ENCODE peak calls at places on chromosomes 1 and 21, in nine cellular contexts. One of them, this sample, is unnamed.
A peak's percentile ranks its signal among the peaks of the same experiment; 100 is the strongest.

GRCh38 chr1:55005351-55006140 is 6.8 kb downstream of the BSND start:
- DNase-seq in endodermal cell: no peak
- DNase-seq in AG09309: no peak
- DNase-seq in AG04450: no peak
- DNase-seq in PC-3: no peak
- DNase-seq in fibroblast of villous mesenchyme: no peak
- DNase-seq in WERI-Rb-1: no peak
- DNase-seq in left lung: no peak
- DNase-seq in CD14-positive monocyte: no peak
- DNase-seq in this sample: no peak

GRCh38 chr1:12095822-12096263 is 32.7 kb downstream of the TNFRSF8 start:
- DNase-seq in endodermal cell: peak; percentile 68
- DNase-seq in AG09309: peak; percentile 25
- DNase-seq in AG04450: no peak
- DNase-seq in PC-3: peak; percentile 3
- DNase-seq in fibroblast of villous mesenchyme: no peak
- DNase-seq in WERI-Rb-1: no peak
- DNase-seq in left lung: no peak
- DNase-seq in CD14-positive monocyte: no peak
- DNase-seq in this sample: no peak

GRCh38 chr1:246907472-246907871 is 24.3 kb downstream of the AHCTF1 start:
- DNase-seq in endodermal cell: no peak
- DNase-seq in AG09309: peak; percentile 45
- DNase-seq in AG04450: peak; percentile 34
- DNase-seq in PC-3: peak; percentile 57
- DNase-seq in fibroblast of villous mesenchyme: peak; percentile 81
- DNase-seq in WERI-Rb-1: peak; percentile 46
- DNase-seq in left lung: no peak
- DNase-seq in CD14-positive monocyte: no peak
- DNase-seq in this sample: no peak

GRCh38 chr1:115492880-115493279 is 148.9 kb upstream of the VANGL1 start:
- DNase-seq in endodermal cell: no peak
- DNase-seq in AG09309: no peak
- DNase-seq in AG04450: no peak
- DNase-seq in PC-3: peak; percentile 48
- DNase-seq in fibroblast of villous mesenchyme: peak; percentile 45
- DNase-seq in WERI-Rb-1: no peak
- DNase-seq in left lung: no peak
- DNase-seq in CD14-positive monocyte: no peak
- DNase-seq in this sample: no peak

GRCh38 chr21:21383126-21383525 is 384.9 kb downstream of the NCAM2 start:
- DNase-seq in endodermal cell: no peak
- DNase-seq in AG09309: no peak
- DNase-seq in AG04450: no peak
- DNase-seq in PC-3: no peak
- DNase-seq in fibroblast of villous mesenchyme: peak; percentile 6
- DNase-seq in WERI-Rb-1: no peak
- DNase-seq in left lung: no peak
- DNase-seq in CD14-positive monocyte: no peak
- DNase-seq in this sample: no peak

GRCh38 chr1:68174173-68175113 is 57.9 kb downstream of the WLS start:
- DNase-seq in endodermal cell: no peak
- DNase-seq in AG09309: peak; percentile 87
- DNase-seq in AG04450: peak; percentile 94
- DNase-seq in PC-3: peak; percentile 85
- DNase-seq in fibroblast of villous mesenchyme: peak; percentile 89
- DNase-seq in WERI-Rb-1: no peak
- DNase-seq in left lung: peak; percentile 51
- DNase-seq in CD14-positive monocyte: no peak
- DNase-seq in this sample: no peak

GRCh38 chr1:151237678-151238466 is 16.7 kb upstream of the PSMD4 start:
- DNase-seq in endodermal cell: no peak
- DNase-seq in AG09309: no peak
- DNase-seq in AG04450: no peak
- DNase-seq in PC-3: no peak
- DNase-seq in fibroblast of villous mesenchyme: no peak
- DNase-seq in WERI-Rb-1: no peak
- DNase-seq in left lung: no peak
- DNase-seq in CD14-positive monocyte: no peak
- DNase-seq in this sample: no peak

GRCh38 chr1:117933769-117934168 is 4.2 kb downstream of the WDR3 start:
- DNase-seq in endodermal cell: no peak
- DNase-seq in AG09309: no peak
- DNase-seq in AG04450: no peak
- DNase-seq in PC-3: no peak
- DNase-seq in fibroblast of villous mesenchyme: no peak
- DNase-seq in WERI-Rb-1: no peak
- DNase-seq in left lung: no peak
- DNase-seq in CD14-positive monocyte: no peak
- DNase-seq in this sample: no peak

GRCh38 chr21:43271452-43272020 is 102.7 kb downstream of the CRYAA start:
- DNase-seq in endodermal cell: no peak
- DNase-seq in AG09309: no peak
- DNase-seq in AG04450: no peak
- DNase-seq in PC-3: no peak
- DNase-seq in fibroblast of villous mesenchyme: no peak
- DNase-seq in WERI-Rb-1: no peak
- DNase-seq in left lung: no peak
- DNase-seq in CD14-positive monocyte: no peak
- DNase-seq in this sample: no peak

GRCh38 chr1:156591432-156592157 is at the start of gene NAXE:
- DNase-seq in endodermal cell: peak; percentile 92
- DNase-seq in AG09309: no peak
- DNase-seq in AG04450: no peak
- DNase-seq in PC-3: peak; percentile 71
- DNase-seq in fibroblast of villous mesenchyme: peak; percentile 58
- DNase-seq in WERI-Rb-1: peak; percentile 81
- DNase-seq in left lung: peak; percentile 80
- DNase-seq in CD14-positive monocyte: peak; percentile 57
- DNase-seq in this sample: peak; percentile 71

GRCh38 chr1:8025061-8025670 is 943 bp downstream of the ERRFI1 start:
- DNase-seq in endodermal cell: no peak
- DNase-seq in AG09309: no peak
- DNase-seq in AG04450: no peak
- DNase-seq in PC-3: peak; percentile 74
- DNase-seq in fibroblast of villous mesenchyme: peak; percentile 33
- DNase-seq in WERI-Rb-1: no peak
- DNase-seq in left lung: no peak
- DNase-seq in CD14-positive monocyte: no peak
- DNase-seq in this sample: no peak

GRCh38 chr1:9821710-9822109 is 2.1 kb downstream of the CLSTN1 start:
- DNase-seq in endodermal cell: no peak
- DNase-seq in AG09309: no peak
- DNase-seq in AG04450: no peak
- DNase-seq in PC-3: no peak
- DNase-seq in fibroblast of villous mesenchyme: no peak
- DNase-seq in WERI-Rb-1: no peak
- DNase-seq in left lung: no peak
- DNase-seq in CD14-positive monocyte: no peak
- DNase-seq in this sample: no peak

GRCh38 chr21:41779659-41780058 is 12.8 kb upstream of the RIPK4 start:
- DNase-seq in endodermal cell: peak; percentile 36
- DNase-seq in AG09309: no peak
- DNase-seq in AG04450: no peak
- DNase-seq in PC-3: peak; percentile 44
- DNase-seq in fibroblast of villous mesenchyme: no peak
- DNase-seq in WERI-Rb-1: no peak
- DNase-seq in left lung: no peak
- DNase-seq in CD14-positive monocyte: peak; percentile 26
- DNase-seq in this sample: no peak

GRCh38 chr1:64110924-64111777 is 92.3 kb upstream of the UBE2U start:
- DNase-seq in endodermal cell: peak; percentile 28
- DNase-seq in AG09309: no peak
- DNase-seq in AG04450: no peak
- DNase-seq in PC-3: no peak
- DNase-seq in fibroblast of villous mesenchyme: no peak
- DNase-seq in WERI-Rb-1: no peak
- DNase-seq in left lung: no peak
- DNase-seq in CD14-positive monocyte: no peak
- DNase-seq in this sample: no peak

GRCh38 chr1:232978827-232979226 is 28.4 kb downstream of the NTPCR start:
- DNase-seq in endodermal cell: no peak
- DNase-seq in AG09309: no peak
- DNase-seq in AG04450: no peak
- DNase-seq in PC-3: no peak
- DNase-seq in fibroblast of villous mesenchyme: no peak
- DNase-seq in WERI-Rb-1: no peak
- DNase-seq in left lung: no peak
- DNase-seq in CD14-positive monocyte: no peak
- DNase-seq in this sample: no peak

GRCh38 chr21:41660748-41661147 is 106.1 kb downstream of the RIPK4 start:
- DNase-seq in endodermal cell: no peak
- DNase-seq in AG09309: no peak
- DNase-seq in AG04450: no peak
- DNase-seq in PC-3: no peak
- DNase-seq in fibroblast of villous mesenchyme: no peak
- DNase-seq in WERI-Rb-1: no peak
- DNase-seq in left lung: no peak
- DNase-seq in CD14-positive monocyte: no peak
- DNase-seq in this sample: no peak

GRCh38 chr1:2875677-2876531 is 74.4 kb upstream of the TTC34 start:
- DNase-seq in endodermal cell: no peak
- DNase-seq in AG09309: no peak
- DNase-seq in AG04450: no peak
- DNase-seq in PC-3: peak; percentile 49
- DNase-seq in fibroblast of villous mesenchyme: no peak
- DNase-seq in WERI-Rb-1: peak; percentile 51
- DNase-seq in left lung: no peak
- DNase-seq in CD14-positive monocyte: no peak
- DNase-seq in this sample: no peak

GRCh38 chr1:21649315-21649714 is 19.8 kb downstream of the RAP1GAP start:
- DNase-seq in endodermal cell: no peak
- DNase-seq in AG09309: no peak
- DNase-seq in AG04450: no peak
- DNase-seq in PC-3: no peak
- DNase-seq in fibroblast of villous mesenchyme: no peak
- DNase-seq in WERI-Rb-1: no peak
- DNase-seq in left lung: no peak
- DNase-seq in CD14-positive monocyte: no peak
- DNase-seq in this sample: no peak

GRCh38 chr1:10679521-10680220 is 116.8 kb downstream of the CASZ1 start:
- DNase-seq in endodermal cell: peak; percentile 96
- DNase-seq in AG09309: no peak
- DNase-seq in AG04450: peak; percentile 11
- DNase-seq in PC-3: peak; percentile 82
- DNase-seq in fibroblast of villous mesenchyme: peak; percentile 72
- DNase-seq in WERI-Rb-1: peak; percentile 95
- DNase-seq in left lung: no peak
- DNase-seq in CD14-positive monocyte: no peak
- DNase-seq in this sample: no peak

GRCh38 chr1:238399558-238399957 is 508.8 kb upstream of the ZP4 start:
- DNase-seq in endodermal cell: peak; percentile 55
- DNase-seq in AG09309: no peak
- DNase-seq in AG04450: no peak
- DNase-seq in PC-3: no peak
- DNase-seq in fibroblast of villous mesenchyme: no peak
- DNase-seq in WERI-Rb-1: peak; percentile 63
- DNase-seq in left lung: no peak
- DNase-seq in CD14-positive monocyte: no peak
- DNase-seq in this sample: no peak
- TF ChIP-seq CTCF in endodermal cell: peak; percentile 73
- TF ChIP-seq CTCF in AG09309: no peak
- TF ChIP-seq CTCF in AG04450: no peak
- TF ChIP-seq CTCF in PC-3: no peak
- TF ChIP-seq CTCF in fibroblast of villous mesenchyme: no peak
- TF ChIP-seq CTCF in WERI-Rb-1: peak; percentile 75
- TF ChIP-seq CTCF in left lung: no peak
- TF ChIP-seq CTCF in CD14-positive monocyte: no peak
- TF ChIP-seq CTCF in this sample: no peak

GRCh38 chr1:37765937-37766664 is 1.2 kb upstream of the EPHA10 start:
- DNase-seq in endodermal cell: peak; percentile 62
- DNase-seq in AG09309: no peak
- DNase-seq in AG04450: no peak
- DNase-seq in PC-3: peak; percentile 28
- DNase-seq in fibroblast of villous mesenchyme: no peak
- DNase-seq in WERI-Rb-1: peak; percentile 77
- DNase-seq in left lung: no peak
- DNase-seq in CD14-positive monocyte: no peak
- DNase-seq in this sample: no peak
- TF ChIP-seq CTCF in endodermal cell: no peak
- TF ChIP-seq CTCF in AG09309: no peak
- TF ChIP-seq CTCF in AG04450: no peak
- TF ChIP-seq CTCF in PC-3: peak; percentile 47
- TF ChIP-seq CTCF in fibroblast of villous mesenchyme: no peak
- TF ChIP-seq CTCF in WERI-Rb-1: peak; percentile 76
- TF ChIP-seq CTCF in left lung: no peak
- TF ChIP-seq CTCF in CD14-positive monocyte: no peak
- TF ChIP-seq CTCF in this sample: no peak

GRCh38 chr1:29707796-29708195 is 471.5 kb downstream of the PTPRU start:
- DNase-seq in endodermal cell: no peak
- DNase-seq in AG09309: no peak
- DNase-seq in AG04450: no peak
- DNase-seq in PC-3: no peak
- DNase-seq in fibroblast of villous mesenchyme: no peak
- DNase-seq in WERI-Rb-1: no peak
- DNase-seq in left lung: no peak
- DNase-seq in CD14-positive monocyte: no peak
- DNase-seq in this sample: no peak

GRCh38 chr1:29708381-29708780 is 472.1 kb downstream of the PTPRU start:
- DNase-seq in endodermal cell: no peak
- DNase-seq in AG09309: no peak
- DNase-seq in AG04450: no peak
- DNase-seq in PC-3: peak; percentile 34
- DNase-seq in fibroblast of villous mesenchyme: no peak
- DNase-seq in WERI-Rb-1: peak; percentile 35
- DNase-seq in left lung: no peak
- DNase-seq in CD14-positive monocyte: no peak
- DNase-seq in this sample: no peak

GRCh38 chr1:29704430-29704829 is 468.1 kb downstream of the PTPRU start:
- DNase-seq in endodermal cell: no peak
- DNase-seq in AG09309: no peak
- DNase-seq in AG04450: no peak
- DNase-seq in PC-3: no peak
- DNase-seq in fibroblast of villous mesenchyme: no peak
- DNase-seq in WERI-Rb-1: peak; percentile 46
- DNase-seq in left lung: no peak
- DNase-seq in CD14-positive monocyte: no peak
- DNase-seq in this sample: no peak

GRCh38 chr1:29708818-29709710 is 472.7 kb downstream of the PTPRU start:
- DNase-seq in endodermal cell: no peak
- DNase-seq in AG09309: no peak
- DNase-seq in AG04450: peak; percentile 63
- DNase-seq in PC-3: peak; percentile 93
- DNase-seq in fibroblast of villous mesenchyme: peak; percentile 44
- DNase-seq in WERI-Rb-1: no peak
- DNase-seq in left lung: no peak
- DNase-seq in CD14-positive monocyte: no peak
- DNase-seq in this sample: no peak

GRCh38 chr1:29706936-29707335 is 470.6 kb downstream of the PTPRU start:
- DNase-seq in endodermal cell: peak; percentile 94
- DNase-seq in AG09309: no peak
- DNase-seq in AG04450: no peak
- DNase-seq in PC-3: peak; percentile 75
- DNase-seq in fibroblast of villous mesenchyme: peak; percentile 31
- DNase-seq in WERI-Rb-1: peak; percentile 87
- DNase-seq in left lung: no peak
- DNase-seq in CD14-positive monocyte: no peak
- DNase-seq in this sample: no peak
- TF ChIP-seq CTCF in endodermal cell: peak; percentile 76
- TF ChIP-seq CTCF in AG09309: peak; percentile 63
- TF ChIP-seq CTCF in AG04450: peak; percentile 72
- TF ChIP-seq CTCF in PC-3: peak; percentile 67
- TF ChIP-seq CTCF in fibroblast of villous mesenchyme: peak; percentile 67
- TF ChIP-seq CTCF in WERI-Rb-1: peak; percentile 75
- TF ChIP-seq CTCF in left lung: peak; percentile 11
- TF ChIP-seq CTCF in CD14-positive monocyte: peak; percentile 28
- TF ChIP-seq CTCF in this sample: no peak

GRCh38 chr1:179929955-179930798 is 24.4 kb upstream of the CEP350 start:
- DNase-seq in endodermal cell: no peak
- DNase-seq in AG09309: no peak
- DNase-seq in AG04450: no peak
- DNase-seq in PC-3: no peak
- DNase-seq in fibroblast of villous mesenchyme: peak; percentile 48
- DNase-seq in WERI-Rb-1: no peak
- DNase-seq in left lung: no peak
- DNase-seq in CD14-positive monocyte: no peak
- DNase-seq in this sample: no peak
- TF ChIP-seq CTCF in endodermal cell: no peak
- TF ChIP-seq CTCF in AG09309: no peak
- TF ChIP-seq CTCF in AG04450: no peak
- TF ChIP-seq CTCF in PC-3: no peak
- TF ChIP-seq CTCF in fibroblast of villous mesenchyme: no peak
- TF ChIP-seq CTCF in WERI-Rb-1: no peak
- TF ChIP-seq CTCF in left lung: no peak
- TF ChIP-seq CTCF in CD14-positive monocyte: no peak
- TF ChIP-seq CTCF in this sample: no peak

This sample was measured in natural killer cell.